ENCODE peak calls at places on chromosomes 3 and 15, in eight cellular contexts. L is OCI-M1, D is amygdala, C is BE2C, E is left colon, U is activated gamma-delta T cell, P is T-cell, I is posterior cingulate gyrus. X is an unnamed sample.

GRCh38 chr3:14303336-14304100 is 98.9 kb upstream of the SLC6A6 start:
- DNase-seq in L (no peak), D (no peak), C (no peak), E (no peak), U (no peak), P (no peak), I (no peak), X (no peak)

GRCh38 chr3:110697961-110698360 is 373.7 kb upstream of the NECTIN3 start:
- DNase-seq in L (no peak), D (no peak), C (no peak), E (no peak), U (no peak), P (no peak), I (no peak), X (no peak)

GRCh38 chr3:140610544-140610943 is 67.3 kb upstream of the TRIM42 start:
- DNase-seq in L (no peak), D (no peak), C (no peak), E (no peak), U (no peak), P (no peak), I (no peak), X (no peak)

GRCh38 chr3:50213383-50213782 is 8.3 kb downstream of the SLC38A3 start:
- DNase-seq in L (no peak), D (peak), C (no peak), E (no peak), U (no peak), P (no peak), I (peak), X (no peak)

GRCh38 chr3:122635789-122636188 is 44.9 kb upstream of the PARP14 start:
- DNase-seq in L (no peak), D (no peak), C (no peak), E (no peak), U (no peak), P (no peak), I (no peak), X (no peak)

GRCh38 chr3:148588291-148588690 is 109.4 kb upstream of the AGTR1 start:
- DNase-seq in L (no peak), D (no peak), C (no peak), E (no peak), U (no peak), P (no peak), I (no peak), X (no peak)

GRCh38 chr15:74626336-74626735 is 10.7 kb downstream of the CLK3 start:
- DNase-seq in L (no peak), D (no peak), C (no peak), E (no peak), U (no peak), P (no peak), I (peak), X (no peak)

GRCh38 chr3:8555705-8556314 is 54.2 kb downstream of the LMCD1 start:
- DNase-seq in L (no peak), D (no peak), C (peak), E (no peak), U (no peak), P (no peak), I (no peak), X (no peak)